ENCODE peak calls at places on chromosomes 1 and 21, in six cellular contexts. One of them, this sample, is unnamed.
A peak's percentile ranks its signal among the peaks of the same experiment; 100 is the strongest.

GRCh38 chr21:31493350-31493880 is 149.4 kb upstream of the TIAM1 start:
- DNase-seq in SK-N-SH: no peak
- DNase-seq in H1: no peak
- DNase-seq in HepG2: no peak
- DNase-seq in K562: no peak
- DNase-seq in GM12878: no peak
- DNase-seq in this sample: no peak

GRCh38 chr1:226123591-226124471 is 61.3 kb downstream of the H3-3A start:
- DNase-seq in SK-N-SH: peak; percentile 14
- DNase-seq in H1: no peak
- DNase-seq in HepG2: no peak
- DNase-seq in K562: no peak
- DNase-seq in GM12878: no peak
- DNase-seq in this sample: no peak

GRCh38 chr1:14522331-14523241 is 75.9 kb upstream of the KAZN start:
- DNase-seq in SK-N-SH: peak; percentile 8
- DNase-seq in H1: no peak
- DNase-seq in HepG2: no peak
- DNase-seq in K562: peak; percentile 55
- DNase-seq in GM12878: no peak
- DNase-seq in this sample: no peak

GRCh38 chr1:156228501-156228900 is 13.5 kb upstream of the BGLAP start:
- DNase-seq in SK-N-SH: no peak
- DNase-seq in H1: no peak
- DNase-seq in HepG2: no peak
- DNase-seq in K562: no peak
- DNase-seq in GM12878: no peak
- DNase-seq in this sample: no peak

GRCh38 chr1:8525291-8526275 is 207.7 kb downstream of the SLC45A1 start:
- DNase-seq in SK-N-SH: peak; percentile 79
- DNase-seq in H1: peak; percentile 60
- DNase-seq in HepG2: peak; percentile 64
- DNase-seq in K562: peak; percentile 88
- DNase-seq in GM12878: peak; percentile 66
- DNase-seq in this sample: peak; percentile 98

GRCh38 chr1:30886710-30887428 is 21.7 kb downstream of the SDC3 start:
- DNase-seq in SK-N-SH: no peak
- DNase-seq in H1: no peak
- DNase-seq in HepG2: no peak
- DNase-seq in K562: no peak
- DNase-seq in GM12878: no peak
- DNase-seq in this sample: no peak

GRCh38 chr1:115783311-115783710 is 14.8 kb upstream of the CASQ2 start:
- DNase-seq in SK-N-SH: no peak
- DNase-seq in H1: no peak
- DNase-seq in HepG2: no peak
- DNase-seq in K562: no peak
- DNase-seq in GM12878: no peak
- DNase-seq in this sample: no peak

GRCh38 chr21:34147835-34148804 is 74.7 kb downstream of the MRPS6 start:
- DNase-seq in SK-N-SH: no peak
- DNase-seq in H1: no peak
- DNase-seq in HepG2: no peak
- DNase-seq in K562: no peak
- DNase-seq in GM12878: no peak
- DNase-seq in this sample: no peak

GRCh38 chr21:31232344-31232743 is 111.7 kb downstream of the TIAM1 start:
- DNase-seq in SK-N-SH: no peak
- DNase-seq in H1: no peak
- DNase-seq in HepG2: no peak
- DNase-seq in K562: no peak
- DNase-seq in GM12878: no peak
- DNase-seq in this sample: no peak

GRCh38 chr1:75130312-75130677 is 3.9 kb upstream of the LHX8 start:
- DNase-seq in SK-N-SH: peak; percentile 47
- DNase-seq in H1: peak; percentile 69
- DNase-seq in HepG2: no peak
- DNase-seq in K562: no peak
- DNase-seq in GM12878: no peak
- DNase-seq in this sample: no peak

GRCh38 chr21:41425954-41426655 is at the start of gene MX1:
- DNase-seq in SK-N-SH: peak; percentile 41
- DNase-seq in H1: peak; percentile 60
- DNase-seq in HepG2: peak; percentile 16
- DNase-seq in K562: no peak
- DNase-seq in GM12878: peak; percentile 61
- DNase-seq in this sample: peak; percentile 18

GRCh38 chr1:39017266-39017665 is 8.9 kb upstream of the NDUFS5 start:
- DNase-seq in SK-N-SH: no peak
- DNase-seq in H1: no peak
- DNase-seq in HepG2: no peak
- DNase-seq in K562: no peak
- DNase-seq in GM12878: no peak
- DNase-seq in this sample: no peak

GRCh38 chr1:230287674-230288315 is 138.3 kb downstream of the PGBD5 start:
- DNase-seq in SK-N-SH: no peak
- DNase-seq in H1: no peak
- DNase-seq in HepG2: no peak
- DNase-seq in K562: no peak
- DNase-seq in GM12878: no peak
- DNase-seq in this sample: no peak

GRCh38 chr1:230291731-230292620 is 134.2 kb downstream of the PGBD5 start:
- DNase-seq in SK-N-SH: no peak
- DNase-seq in H1: no peak
- DNase-seq in HepG2: no peak
- DNase-seq in K562: no peak
- DNase-seq in GM12878: no peak
- DNase-seq in this sample: no peak

GRCh38 chr1:230288641-230289349 is 137.3 kb downstream of the PGBD5 start:
- DNase-seq in SK-N-SH: no peak
- DNase-seq in H1: no peak
- DNase-seq in HepG2: peak; percentile 11
- DNase-seq in K562: peak; percentile 11
- DNase-seq in GM12878: no peak
- DNase-seq in this sample: no peak

GRCh38 chr1:230289350-230289644 is 136.8 kb downstream of the PGBD5 start:
- DNase-seq in SK-N-SH: no peak
- DNase-seq in H1: no peak
- DNase-seq in HepG2: no peak
- DNase-seq in K562: no peak
- DNase-seq in GM12878: no peak
- DNase-seq in this sample: no peak

DNA sequence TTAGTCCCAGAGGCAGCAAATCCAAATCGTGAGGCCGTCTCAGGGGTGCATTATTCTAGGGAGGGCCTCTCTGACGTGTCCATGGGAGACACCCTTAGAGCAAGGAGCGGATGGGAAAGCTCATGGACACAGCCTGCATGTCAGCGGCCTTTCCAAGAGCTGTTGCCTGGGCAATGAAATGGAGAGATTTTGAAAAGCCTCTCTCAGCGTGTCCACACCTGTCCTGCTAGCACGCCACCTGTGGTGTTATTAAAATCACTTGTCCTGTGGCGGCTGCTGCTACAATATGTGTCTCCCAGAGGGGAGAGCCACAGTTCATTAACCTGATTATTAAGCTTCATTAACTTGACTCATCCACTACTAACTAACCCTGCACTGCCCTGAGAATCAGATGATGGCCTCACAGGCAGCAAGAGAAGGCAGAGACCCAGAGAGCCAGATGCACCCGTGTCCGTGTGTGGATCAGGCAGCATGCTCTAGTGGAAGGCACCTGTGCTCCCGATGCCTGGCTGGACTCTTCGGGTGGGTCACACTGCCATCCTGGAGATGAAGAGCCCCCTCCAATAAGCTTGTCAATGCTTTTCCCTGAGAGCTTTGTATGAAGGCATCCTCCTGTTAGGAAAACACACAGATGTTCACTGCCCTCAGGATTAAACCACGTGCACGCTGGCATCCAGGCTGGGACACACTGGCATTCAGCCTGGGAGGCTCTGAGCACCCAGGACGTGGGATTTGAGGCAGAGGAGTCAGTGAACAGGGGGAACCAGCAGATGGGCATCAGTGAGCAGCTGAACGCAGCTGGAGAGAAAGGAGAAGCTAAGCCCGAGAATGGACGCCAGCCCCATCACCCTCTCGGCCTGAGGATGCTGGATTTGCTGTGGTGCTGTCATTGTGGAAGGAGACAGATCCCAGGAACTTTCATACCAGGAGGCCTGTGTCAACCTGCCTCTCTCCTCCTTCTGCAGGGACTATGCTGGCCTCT is 133.1 kb downstream of the PGBD5 start:
- DNase-seq in SK-N-SH: no peak
- DNase-seq in H1: no peak
- DNase-seq in HepG2: no peak
- DNase-seq in K562: no peak
- DNase-seq in GM12878: no peak
- DNase-seq in this sample: no peak
- TF ChIP-seq CTCF in SK-N-SH: no peak
- TF ChIP-seq CTCF in H1: no peak
- TF ChIP-seq CTCF in HepG2: no peak
- TF ChIP-seq CTCF in K562: no peak
- TF ChIP-seq CTCF in GM12878: no peak
- TF ChIP-seq CTCF in this sample: no peak

GRCh38 chr1:150925080-150925479 is 1.1 kb upstream of the SETDB1 start:
- DNase-seq in SK-N-SH: no peak
- DNase-seq in H1: no peak
- DNase-seq in HepG2: no peak
- DNase-seq in K562: no peak
- DNase-seq in GM12878: no peak
- DNase-seq in this sample: no peak

GRCh38 chr1:150926094-150926741 is at the start of gene SETDB1:
- DNase-seq in SK-N-SH: peak; percentile 92
- DNase-seq in H1: peak; percentile 98
- DNase-seq in HepG2: peak; percentile 97
- DNase-seq in K562: peak; percentile 98
- DNase-seq in GM12878: peak; percentile 92
- DNase-seq in this sample: peak; percentile 99

GRCh38 chr1:150917387-150917786 is 8.8 kb upstream of the SETDB1 start:
- DNase-seq in SK-N-SH: no peak
- DNase-seq in H1: no peak
- DNase-seq in HepG2: no peak
- DNase-seq in K562: no peak
- DNase-seq in GM12878: no peak
- DNase-seq in this sample: no peak

GRCh38 chr1:150927629-150928028 is 1.5 kb downstream of the SETDB1 start:
- DNase-seq in SK-N-SH: no peak
- DNase-seq in H1: no peak
- DNase-seq in HepG2: no peak
- DNase-seq in K562: no peak
- DNase-seq in GM12878: no peak
- DNase-seq in this sample: peak; percentile 42

GRCh38 chr1:150922519-150922975 is 3.6 kb upstream of the SETDB1 start:
- DNase-seq in SK-N-SH: peak; percentile 74
- DNase-seq in H1: peak; percentile 70
- DNase-seq in HepG2: peak; percentile 70
- DNase-seq in K562: peak; percentile 85
- DNase-seq in GM12878: peak; percentile 86
- DNase-seq in this sample: peak; percentile 38
- TF ChIP-seq POLR2AphosphoS5 in SK-N-SH: no peak
- TF ChIP-seq POLR2AphosphoS5 in H1: no peak
- TF ChIP-seq POLR2AphosphoS5 in HepG2: no peak
- TF ChIP-seq POLR2AphosphoS5 in K562: no peak
- TF ChIP-seq POLR2AphosphoS5 in GM12878: no peak
- TF ChIP-seq POLR2AphosphoS5 in this sample: no peak

GRCh38 chr1:158717344-158717743 is 3.2 kb downstream of the OR6K3 start:
- DNase-seq in SK-N-SH: no peak
- DNase-seq in H1: no peak
- DNase-seq in HepG2: no peak
- DNase-seq in K562: no peak
- DNase-seq in GM12878: no peak
- DNase-seq in this sample: no peak
- TF ChIP-seq GABPA in SK-N-SH: no peak
- TF ChIP-seq GABPA in H1: no peak
- TF ChIP-seq GABPA in HepG2: no peak
- TF ChIP-seq GABPA in K562: no peak
- TF ChIP-seq GABPA in GM12878: no peak
- TF ChIP-seq GABPA in this sample: no peak

GRCh38 chr1:203286161-203286984 is 18.9 kb upstream of the BTG2 start:
- DNase-seq in SK-N-SH: no peak
- DNase-seq in H1: no peak
- DNase-seq in HepG2: no peak
- DNase-seq in K562: no peak
- DNase-seq in GM12878: no peak
- DNase-seq in this sample: peak; percentile 69
- TF ChIP-seq CTCF in SK-N-SH: no peak
- TF ChIP-seq CTCF in H1: no peak
- TF ChIP-seq CTCF in HepG2: no peak
- TF ChIP-seq CTCF in K562: peak; percentile 9
- TF ChIP-seq CTCF in GM12878: no peak
- TF ChIP-seq CTCF in this sample: no peak

DNA sequence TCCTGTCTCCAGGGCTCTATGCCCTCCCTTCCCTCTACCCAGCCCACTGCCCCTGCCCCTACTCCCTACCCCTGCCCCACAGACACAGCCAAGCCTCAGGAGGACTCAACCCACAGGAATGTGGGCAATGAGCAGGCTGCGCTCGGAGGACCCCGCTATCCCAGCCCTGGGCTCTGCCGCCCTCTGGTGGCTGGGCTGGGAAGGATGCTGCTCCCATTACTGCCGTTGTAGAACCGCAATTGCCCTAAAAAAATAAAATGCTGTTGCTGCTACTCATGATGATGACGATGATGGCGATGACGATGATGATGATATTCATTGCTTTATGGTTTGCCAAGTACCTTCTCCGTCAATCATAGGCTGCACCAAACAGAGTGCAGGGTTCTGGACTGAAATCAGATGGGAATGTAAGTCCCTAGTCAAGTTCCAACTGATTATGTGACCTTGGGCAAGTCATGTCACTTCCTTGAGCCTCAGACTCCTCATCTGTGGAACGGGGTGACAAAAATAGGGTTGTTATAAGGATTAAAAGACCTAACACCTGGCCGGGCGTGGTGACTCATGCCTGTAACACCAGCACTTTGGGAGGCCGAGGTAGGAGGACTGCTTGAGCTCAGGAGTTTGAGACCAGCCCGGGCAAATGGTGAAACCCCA is 24.6 kb downstream of the ARHGEF19 start:
- DNase-seq in SK-N-SH: peak; percentile 86
- DNase-seq in H1: peak; percentile 95
- DNase-seq in HepG2: peak; percentile 52
- DNase-seq in K562: peak; percentile 88
- DNase-seq in GM12878: no peak
- DNase-seq in this sample: no peak
- TF ChIP-seq POLR2AphosphoS5 in SK-N-SH: no peak
- TF ChIP-seq POLR2AphosphoS5 in H1: no peak
- TF ChIP-seq POLR2AphosphoS5 in HepG2: no peak
- TF ChIP-seq POLR2AphosphoS5 in K562: no peak
- TF ChIP-seq POLR2AphosphoS5 in GM12878: no peak
- TF ChIP-seq POLR2AphosphoS5 in this sample: no peak

This sample was measured in HL-60.